ENCODE peak calls at places on chromosomes 4 and X, in seven cellular contexts. Y, E, O, C, Q, R and M are unnamed samples.
A peak's percentile ranks its signal among the peaks of the same experiment; 100 is the strongest.

GRCh38 chr4:76659103-76659490 is 224.1 kb downstream of the SHROOM3 start:
- DNase-seq in E (no peak), O (no peak), R (no peak), C (no peak), Y (no peak), Q (no peak), M (no peak)

GRCh38 chrX:46226422-46226821 is 318.8 kb downstream of the ZNF674 start:
- DNase-seq in E (no peak), Q (no peak), O (no peak), R (no peak), C (no peak), Y (no peak), M (no peak)

GRCh38 chrX:72312311-72312940 is 6.7 kb upstream of the CITED1 start:
- DNase-seq in E (no peak), Q (no peak), R (no peak), Y (no peak), O (no peak), C (no peak), M (no peak)

GRCh38 chr4:41692717-41693345 is 55.7 kb downstream of the PHOX2B start:
- DNase-seq in C (peak; percentile 75), Q (no peak), Y (peak; percentile 61), E (no peak), O (peak; percentile 45), R (peak; percentile 56), M (peak; percentile 29)

GRCh38 chr4:121791481-121791880 is 9.6 kb upstream of the EXOSC9 start:
- DNase-seq in C (no peak), Y (no peak), Q (no peak), E (no peak), R (no peak), O (no peak), M (no peak)

GRCh38 chr4:100190643-100191600 is 654 bp upstream of the DDIT4L start:
- DNase-seq in C (no peak), R (no peak), Q (no peak), Y (peak; percentile 25), E (no peak), O (no peak), M (no peak)

GRCh38 chrX:31301203-31301602 is 229.4 kb upstream of the FTHL17 start:
- DNase-seq in R (no peak), Q (no peak), Y (no peak), C (no peak), E (no peak), O (no peak), M (no peak)

GRCh38 chr4:173399016-173399415 is at the start of gene SCRG1:
- DNase-seq in Q (no peak), C (no peak), E (no peak), O (no peak), R (no peak), Y (no peak), M (no peak)

GRCh38 chr4:112284166-112284565 is 1.5 kb downstream of the TIFA start:
- DNase-seq in Q (no peak), O (no peak), C (peak; percentile 15), R (no peak), E (no peak), Y (no peak), M (no peak)

GRCh38 chr4:76958891-76959290 is 9.3 kb downstream of the SEPTIN11 start:
- DNase-seq in C (no peak), R (no peak), Y (no peak), O (no peak), E (no peak), Q (no peak), M (no peak)

GRCh38 chrX:47217121-47217851 is 1.2 kb upstream of the CDK16 start:
- DNase-seq in C (no peak), O (peak; percentile 49), Q (no peak), R (no peak), Y (no peak), E (no peak), M (no peak)

GRCh38 chr4:117203231-117203630 is 117.9 kb upstream of the TRAM1L1 start:
- DNase-seq in Q (no peak), Y (no peak), O (no peak), C (no peak), E (no peak), R (no peak), M (no peak)

GRCh38 chr4:137393043-137393442 is 139.3 kb downstream of the PCDH18 start:
- DNase-seq in R (no peak), Q (no peak), E (no peak), Y (no peak), O (peak; percentile 28), C (no peak), M (no peak)

GRCh38 chr4:39834269-39834668 is 136.3 kb downstream of the UBE2K start:
- DNase-seq in Q (no peak), C (no peak), R (no peak), Y (no peak), O (no peak), E (no peak), M (no peak)

GRCh38 chrX:119155416-119156035 is 27.9 kb upstream of the KIAA1210 start:
- DNase-seq in O (no peak), Y (peak; percentile 47), E (no peak), Q (no peak), R (no peak), C (no peak), M (no peak)

GRCh38 chrX:132165651-132166050 is 37.8 kb upstream of the FRMD7 start:
- DNase-seq in Q (no peak), C (no peak), O (no peak), E (no peak), Y (no peak), R (no peak), M (no peak)

GRCh38 chr4:86872135-86872534 is 20.1 kb downstream of the C4orf36 start:
- DNase-seq in E (no peak), Y (no peak), O (no peak), Q (no peak), C (no peak), R (no peak), M (no peak)

GRCh38 chr4:152462715-152463114 is 73.2 kb downstream of the FBXW7 start:
- DNase-seq in E (no peak), Y (no peak), C (no peak), O (no peak), R (no peak), Q (no peak), M (no peak)

GRCh38 chr4:152463562-152463961 is 72.3 kb downstream of the FBXW7 start:
- DNase-seq in E (no peak), Q (no peak), O (no peak), R (no peak), Y (no peak), C (no peak), M (no peak)

GRCh38 chr4:152462047-152462446 is 73.8 kb downstream of the FBXW7 start:
- DNase-seq in O (no peak), E (no peak), R (no peak), C (no peak), Q (no peak), Y (no peak), M (no peak)

GRCh38 chr4:152460488-152460887 is 75.4 kb downstream of the FBXW7 start:
- DNase-seq in R (no peak), C (no peak), O (no peak), E (no peak), Q (no peak), Y (peak; percentile 56), M (no peak)

DNA sequence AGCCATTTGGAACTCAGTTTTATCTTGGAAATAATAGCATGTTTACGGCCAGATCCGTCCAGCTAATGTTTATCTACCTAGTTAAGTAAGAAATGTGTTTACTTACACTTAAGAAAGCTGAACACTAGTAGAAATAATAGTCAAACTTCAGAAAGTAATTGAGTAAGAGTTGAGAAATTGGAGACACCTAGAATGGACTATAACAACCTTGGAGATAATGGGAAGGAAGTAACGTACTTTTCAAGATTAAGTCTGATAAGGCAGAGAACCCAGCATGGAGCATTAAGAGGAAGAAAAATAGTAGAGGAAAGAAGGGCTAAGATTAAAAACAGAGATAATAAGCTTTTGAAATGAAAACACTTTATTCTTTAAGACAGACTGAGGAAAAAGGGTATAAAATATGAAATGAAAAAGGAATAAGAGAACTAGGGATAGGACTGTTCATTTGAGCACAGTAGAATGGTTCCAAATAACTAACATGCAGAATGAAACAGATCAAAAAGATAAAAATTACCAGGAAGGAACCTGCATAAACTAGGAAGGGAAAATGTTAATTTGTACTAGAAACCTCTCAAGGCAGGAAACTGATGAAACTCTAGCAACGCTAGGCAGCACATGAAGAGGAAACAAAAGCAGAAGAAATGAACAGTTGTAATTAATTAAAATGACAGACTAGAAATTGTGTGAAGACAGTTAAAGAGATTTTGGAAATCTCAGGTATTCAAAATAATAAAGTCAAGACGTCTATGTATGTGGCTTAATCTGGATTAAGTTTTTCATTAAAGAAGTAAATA is 71.7 kb downstream of the FBXW7 start:
- DNase-seq in Y (no peak), C (no peak), E (no peak), R (no peak), O (no peak), Q (no peak), M (no peak)
- H3K4me1 ChIP-seq in Y (peaks cover 14% of the 10 kb centered on the region), C (no peaks in the 10 kb centered on the region), E (no peaks in the 10 kb centered on the region), R (peaks cover 22% of the 10 kb centered on the region), O (peaks cover 2% of the 10 kb centered on the region), Q (peaks cover 59% of the 10 kb centered on the region), M (no peaks in the 10 kb centered on the region)

GRCh38 chrX:154529206-154529612 is 13.2 kb upstream of the FAM3A start:
- DNase-seq in C (no peak), R (no peak), E (no peak), Y (peak; percentile 80), Q (no peak), O (no peak), M (no peak)
- H3K27ac ChIP-seq in C (no peak overlapping the region), R (no peak overlapping the region), E (no peak overlapping the region), Y (peak overlapping the region; percentile 48), Q (no peak overlapping the region), O (no peak overlapping the region), M (no peak overlapping the region)

DNA sequence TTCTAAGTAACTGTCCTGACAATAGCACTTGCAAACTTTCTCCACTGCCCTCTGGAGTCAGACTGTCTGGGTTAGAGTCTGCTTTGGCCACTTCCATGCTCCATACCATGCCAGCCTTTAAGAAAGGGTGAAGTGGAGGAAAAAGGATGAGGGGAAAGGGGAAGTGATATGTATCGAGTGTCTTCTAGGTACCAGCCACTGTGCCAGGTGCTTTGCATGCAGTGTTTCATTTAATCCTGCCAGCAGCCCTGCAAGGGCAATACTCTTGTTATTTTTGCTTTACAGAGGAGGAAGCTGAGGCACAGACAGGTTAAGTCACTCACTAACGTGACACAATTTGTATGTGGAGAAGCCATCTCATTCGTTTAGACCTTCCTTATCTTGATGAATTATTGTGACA is 55.6 kb downstream of the RTL9 start:
- DNase-seq in Q (no peak), R (no peak), O (no peak), Y (no peak), C (no peak), E (no peak), M (no peak)
- H3K4me1 ChIP-seq in Q (no peaks in the 10 kb centered on the region), R (peaks cover 4% of the 10 kb centered on the region), O (peaks cover 11% of the 10 kb centered on the region), Y (peaks cover 25% of the 10 kb centered on the region), C (peaks cover 24% of the 10 kb centered on the region), E (no peaks in the 10 kb centered on the region), M (no peaks in the 10 kb centered on the region)

DNA sequence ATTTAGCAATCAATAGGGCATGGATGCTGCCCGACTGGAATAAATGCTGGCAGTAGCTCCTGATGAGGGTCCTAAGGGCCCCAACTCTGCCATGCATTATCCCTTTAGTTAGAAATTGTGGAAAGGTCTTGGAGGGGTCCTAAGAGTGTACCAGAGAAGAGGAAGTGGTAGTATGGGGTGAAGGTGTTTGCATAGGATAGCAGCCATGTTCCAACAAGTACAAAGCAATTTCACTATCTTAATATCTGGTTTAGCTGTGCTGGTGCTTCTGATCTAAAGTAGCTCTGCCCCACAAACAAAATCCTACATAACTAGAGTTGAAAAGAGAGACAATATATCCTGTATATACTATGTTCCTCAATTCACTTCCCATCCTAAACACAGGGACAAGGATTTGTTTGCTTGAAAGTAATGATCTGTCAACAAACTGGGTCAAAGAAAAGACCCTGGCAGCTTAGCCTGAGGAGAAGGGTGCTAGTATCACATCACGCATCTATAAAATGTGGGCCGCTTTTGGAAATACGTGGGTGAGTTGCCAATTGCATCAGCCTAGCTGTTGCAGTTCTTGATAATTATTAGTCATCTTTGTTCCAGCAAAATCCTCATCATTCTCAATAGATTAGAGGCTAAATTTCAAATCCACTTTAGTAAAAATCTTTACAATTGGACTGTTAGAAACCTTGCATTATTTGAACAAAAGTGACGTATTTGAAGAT is 33.4 kb upstream of the TAPT1 start:
- DNase-seq in R (no peak), Y (no peak), E (no peak), O (no peak), Q (no peak), C (no peak), M (no peak)
- H3K27ac ChIP-seq in R (no peak overlapping the region), Y (no peak overlapping the region), E (no peak overlapping the region), O (no peak overlapping the region), Q (no peak overlapping the region), C (no peak overlapping the region), M (no peak overlapping the region)